ENCODE peak calls at places on chromosomes 16 and 17, in five cellular contexts. Q is fibroblast of lung, D is GM23338, B is lower leg skin, V is astrocyte of the spinal cord. L is an unnamed sample.

GRCh38 chr16:50152386-50152806 is 710 bp upstream of the TENT4B start:
- DNase-seq in V (peak), B (peak), D (no peak), Q (peak), L (no peak)

GRCh38 chr17:47275245-47275984 is 21.8 kb downstream of the ITGB3 start:
- DNase-seq in D (peak), B (peak), Q (peak), V (peak), L (no peak)

GRCh38 chr17:80006339-80006720 is 29.3 kb downstream of the TBC1D16 start:
- DNase-seq in B (no peak), Q (no peak), D (no peak), V (no peak), L (no peak)

GRCh38 chr17:15931394-15931793 is 13.5 kb upstream of the ADORA2B start:
- DNase-seq in Q (no peak), V (no peak), D (no peak), B (no peak), L (no peak)

GRCh38 chr17:4045477-4045876 is 81.2 kb upstream of the ATP2A3 start:
- DNase-seq in V (no peak), B (no peak), Q (no peak), D (no peak), L (no peak)

GRCh38 chr17:74369221-74369620 is 1.9 kb downstream of the GPR142 start:
- DNase-seq in V (no peak), B (no peak), D (peak), Q (no peak), L (no peak)

GRCh38 chr17:6989779-6990178 is 6.1 kb upstream of the ALOX12 start:
- DNase-seq in B (no peak), D (no peak), V (no peak), Q (peak), L (no peak)

GRCh38 chr17:151886-152859 is 14.8 kb downstream of the SCGB1C2 start:
- DNase-seq in V (no peak), D (no peak), Q (peak), B (no peak), L (no peak)

GRCh38 chr17:83186751-83187421 is 107.5 kb downstream of the METRNL start:
- DNase-seq in B (no peak), D (no peak), Q (no peak), V (no peak), L (no peak)

GRCh38 chr16:30030011-30030685 is 923 bp downstream of the TLCD3B start:
- DNase-seq in Q (no peak), B (no peak), D (peak), V (no peak), L (no peak)

L was measured in substantia nigra.